ENCODE peak calls at places on chromosomes 7 and 10, in five cellular contexts. E is neural crest cell, P is tibial artery, B is CD14-positive monocyte, H is HFF-Myc. Z is an unnamed sample.

GRCh38 chr10:77289790-77290189 is 347.8 kb downstream of the KCNMA1 start:
- DNase-seq in E (no peak), P (no peak), B (no peak), H (no peak), Z (no peak)

GRCh38 chr7:1101580-1102431 is 13.9 kb downstream of the GPER1 start:
- DNase-seq in E (no peak), P (peak), B (no peak), H (no peak), Z (no peak)

GRCh38 chr7:138166681-138167080 is 90.4 kb downstream of the AKR1D1 start:
- DNase-seq in E (no peak), P (no peak), B (no peak), H (no peak), Z (no peak)

GRCh38 chr10:34156781-34157425 is 658.2 kb downstream of the PARD3 start:
- DNase-seq in E (no peak), P (no peak), B (no peak), H (peak), Z (no peak)

GRCh38 chr7:132656846-132657776 is 80.8 kb upstream of the PLXNA4 start:
- DNase-seq in E (no peak), P (no peak), B (no peak), H (no peak), Z (peak)

GRCh38 chr10:60555710-60556109 is 166.0 kb upstream of the ANK3 start:
- DNase-seq in E (no peak), P (no peak), B (no peak), H (no peak), Z (no peak)

GRCh38 chr7:157271315-157271990 is 65.4 kb upstream of the DNAJB6 start:
- DNase-seq in E (no peak), P (no peak), B (no peak), H (no peak), Z (no peak)

GRCh38 chr10:125820705-125821104 is 2.4 kb downstream of the UROS start:
- DNase-seq in E (no peak), P (no peak), B (no peak), H (no peak), Z (no peak)

GRCh38 chr7:143252002-143252401 is 11.2 kb upstream of the GSTK1 start:
- DNase-seq in E (no peak), P (no peak), B (no peak), H (no peak), Z (no peak)

GRCh38 chr10:4120454-4120853 is 335.4 kb upstream of the KLF6 start:
- DNase-seq in E (no peak), P (no peak), B (no peak), H (no peak), Z (no peak)

GRCh38 chr7:29228289-29229011 is 33.9 kb downstream of the CHN2 start:
- DNase-seq in E (no peak), P (no peak), B (no peak), H (no peak), Z (no peak)

GRCh38 chr10:34290412-34291082 is 524.5 kb downstream of the PARD3 start:
- DNase-seq in E (no peak), P (peak), B (no peak), H (no peak), Z (no peak)

GRCh38 chr10:44937201-44938005 is 22.2 kb upstream of the RASSF4 start:
- DNase-seq in E (no peak), P (no peak), B (no peak), H (no peak), Z (no peak)

GRCh38 chr7:80859272-80859970 is 59.4 kb downstream of the SEMA3C start:
- DNase-seq in E (no peak), P (peak), B (no peak), H (no peak), Z (no peak)

GRCh38 chr7:22582860-22583640 is 83.1 kb upstream of the STEAP1B start:
- DNase-seq in E (no peak), P (no peak), B (no peak), H (peak), Z (no peak)

GRCh38 chr7:130369110-130369711 is 11.1 kb upstream of the CPA1 start:
- DNase-seq in E (no peak), P (no peak), B (no peak), H (no peak), Z (no peak)

GRCh38 chr7:79403879-79404278 is 49.6 kb downstream of the MAGI2 start:
- DNase-seq in E (no peak), P (no peak), B (no peak), H (no peak), Z (no peak)

GRCh38 chr10:77348711-77349110 is 288.9 kb downstream of the KCNMA1 start:
- DNase-seq in E (no peak), P (no peak), B (no peak), H (no peak), Z (no peak)

GRCh38 chr7:51732951-51733350 is 416.3 kb upstream of the COBL start:
- DNase-seq in E (no peak), P (no peak), B (no peak), H (no peak), Z (no peak)

GRCh38 chr7:34133356-34133982 is 228.1 kb downstream of the BMPER start:
- DNase-seq in E (no peak), P (no peak), B (no peak), H (peak), Z (no peak)

GRCh38 chr10:88270871-88271713 is 312.0 kb downstream of the RNLS start:
- DNase-seq in E (no peak), P (no peak), B (peak), H (no peak), Z (no peak)

GRCh38 chr7:126578338-126578737 is 674.4 kb downstream of the GRM8 start:
- DNase-seq in E (no peak), P (no peak), B (no peak), H (no peak), Z (peak)

GRCh38 chr10:36725581-36726520 is 399.5 kb upstream of the ANKRD30A start:
- DNase-seq in E (no peak), P (no peak), B (no peak), H (peak), Z (peak)

GRCh38 chr10:6018422-6018821 is 41.1 kb upstream of the IL15RA start:
- DNase-seq in E (no peak), P (no peak), B (no peak), H (no peak), Z (no peak)

GRCh38 chr10:101557541-101557940 is 30.5 kb downstream of the POLL start:
- DNase-seq in E (no peak), P (no peak), B (no peak), H (no peak), Z (no peak)

GRCh38 chr7:150945171-150945852 is 32.8 kb downstream of the KCNH2 start:
- DNase-seq in E (no peak), P (peak), B (no peak), H (no peak), Z (peak)

GRCh38 chr7:6558837-6559236 is 7.6 kb upstream of the GRID2IP start:
- DNase-seq in E (no peak), P (no peak), B (no peak), H (no peak), Z (peak)

GRCh38 chr7:157032644-157033482 is 22.4 kb upstream of the MNX1 start:
- DNase-seq in E (no peak), P (no peak), B (no peak), H (no peak), Z (no peak)

GRCh38 chr7:100763556-100764140 is 30.3 kb downstream of the ZAN start:
- DNase-seq in E (no peak), P (no peak), B (no peak), H (no peak), Z (no peak)

GRCh38 chr10:129642427-129642826 is 175.4 kb downstream of the MGMT start:
- DNase-seq in E (no peak), P (no peak), B (no peak), H (no peak), Z (no peak)

GRCh38 chr10:125204400-125204799 is 44.0 kb upstream of the CTBP2 start:
- DNase-seq in E (no peak), P (no peak), B (no peak), H (no peak), Z (no peak)

GRCh38 chr7:134184767-134185166 is 57.6 kb downstream of the LRGUK start:
- DNase-seq in E (no peak), P (no peak), B (peak), H (no peak), Z (no peak)

GRCh38 chr7:143901360-143901709 is 641 bp downstream of the TCAF1 start:
- DNase-seq in E (peak), P (peak), B (no peak), H (no peak), Z (peak)

GRCh38 chr7:92781117-92781720 is 55.2 kb downstream of the CDK6 start:
- DNase-seq in E (no peak), P (no peak), B (no peak), H (no peak), Z (no peak)

DNA sequence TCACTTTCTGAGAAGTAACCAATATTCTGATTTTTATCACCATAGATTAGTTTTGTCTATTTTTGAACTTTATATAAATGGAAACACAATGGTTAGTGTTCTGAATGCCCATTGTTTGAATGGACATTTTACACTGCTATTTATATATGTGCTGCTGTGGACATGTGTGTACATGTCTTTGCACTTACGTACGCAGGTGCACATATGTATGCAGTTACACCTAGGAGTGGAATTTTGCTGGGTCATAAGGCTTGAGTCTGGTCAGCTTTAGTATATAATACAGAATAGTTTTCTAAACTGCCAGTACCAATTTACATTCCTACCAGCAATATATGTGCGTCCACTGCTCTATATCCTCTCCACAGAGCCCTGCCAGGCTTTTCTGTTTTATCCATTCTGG is 24.5 kb upstream of the ZEB1 start:
- DNase-seq in E (no peak), P (no peak), B (no peak), H (no peak), Z (no peak)
- TF ChIP-seq CTCF in E (no peak), P (no peak), B (no peak), H (no peak), Z (no peak)

GRCh38 chr10:80197972-80198591 is 7.3 kb downstream of the ANXA11 start:
- DNase-seq in E (no peak), P (no peak), B (no peak), H (no peak), Z (no peak)
- TF ChIP-seq CTCF in E (no peak), P (no peak), B (no peak), H (no peak), Z (no peak)

GRCh38 chr10:43137701-43137970 is 609 bp upstream of the CSGALNACT2 start:
- DNase-seq in E (peak), P (no peak), B (no peak), H (no peak), Z (peak)
- TF ChIP-seq CTCF in E (no peak), P (no peak), B (no peak), H (no peak), Z (no peak)

DNA sequence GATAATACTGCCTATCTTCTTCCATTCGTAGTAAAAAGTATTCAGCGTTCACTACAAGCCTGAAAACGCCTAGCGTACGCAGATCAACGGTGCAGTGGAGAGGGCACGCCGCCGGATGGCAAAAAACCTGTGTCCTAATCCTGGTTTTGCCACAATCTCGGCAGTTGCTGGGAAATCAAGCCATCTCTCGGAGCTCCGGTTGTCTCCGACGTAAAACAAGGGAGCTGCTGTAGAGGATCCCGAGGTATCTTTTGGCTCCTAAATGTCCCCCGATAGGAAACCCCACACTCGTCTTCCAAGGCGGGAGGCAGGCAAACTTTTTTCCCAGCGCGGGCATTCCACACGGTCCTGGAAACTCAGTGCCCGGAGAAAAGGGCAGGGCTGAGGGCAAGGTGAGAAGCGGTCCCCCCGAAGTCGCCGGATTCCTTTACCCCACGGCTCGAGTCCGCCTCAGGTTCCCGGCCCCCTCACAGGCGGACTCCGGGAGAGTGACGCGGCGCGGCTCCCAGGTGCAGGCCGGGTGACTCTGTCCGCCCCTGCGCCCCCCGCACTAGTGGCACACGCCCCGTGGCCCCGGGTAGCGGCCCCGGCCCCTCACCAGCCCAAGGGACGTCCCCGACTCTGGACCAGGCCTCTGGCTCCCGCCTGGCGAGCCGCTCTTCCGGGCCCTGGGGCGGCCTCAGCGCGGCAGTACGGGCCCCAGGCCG is 649 bp downstream of the IDE start:
- DNase-seq in E (peak), P (no peak), B (peak), H (no peak), Z (peak)
- TF ChIP-seq CTCF in E (peak), P (no peak), B (no peak), H (no peak), Z (no peak)

DNA sequence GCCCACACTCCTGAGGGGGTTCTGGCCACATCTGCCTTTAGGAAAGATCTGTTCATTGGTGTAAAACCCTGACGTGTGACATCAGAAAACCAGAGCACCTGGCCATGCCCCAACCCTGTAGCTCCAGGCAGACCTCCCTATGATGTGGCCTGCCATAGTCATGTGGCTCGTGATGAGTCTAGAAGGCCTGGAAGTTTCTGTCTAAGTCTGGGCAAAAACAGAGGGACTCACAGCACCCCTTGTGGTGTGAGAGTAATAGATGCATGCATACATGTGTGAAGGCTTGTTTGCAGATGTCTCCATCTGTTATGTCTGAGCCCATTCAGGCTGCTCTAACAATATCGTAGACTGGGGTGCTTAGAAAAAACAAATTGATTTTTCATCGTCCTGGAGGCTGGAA is 309.3 kb downstream of the PAXIP1 start:
- DNase-seq in E (no peak), P (no peak), B (no peak), H (no peak), Z (no peak)
- TF ChIP-seq CTCF in E (no peak), P (no peak), B (no peak), H (no peak), Z (no peak)

DNA sequence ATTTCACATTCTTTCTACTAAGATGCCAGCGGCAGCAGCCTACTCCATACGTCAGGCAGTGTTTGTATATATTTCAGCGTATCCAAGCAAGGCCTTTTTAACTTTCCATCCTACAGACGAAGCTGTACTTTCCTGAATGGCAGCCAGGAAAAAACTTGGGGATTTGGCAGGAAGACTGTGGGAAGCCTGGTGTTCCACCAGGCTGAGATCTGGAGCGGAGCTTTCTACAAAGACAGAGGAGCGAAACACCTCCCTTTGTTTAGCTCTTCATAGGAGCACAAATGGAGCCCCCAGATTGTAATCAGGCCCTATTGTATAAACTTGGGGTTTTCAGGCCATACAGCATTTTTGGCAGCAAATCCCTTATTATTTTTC is 143.8 kb downstream of the TES start:
- DNase-seq in E (no peak), P (peak), B (no peak), H (no peak), Z (no peak)
- TF ChIP-seq CTCF in E (no peak), P (peak), B (no peak), H (no peak), Z (no peak)

DNA sequence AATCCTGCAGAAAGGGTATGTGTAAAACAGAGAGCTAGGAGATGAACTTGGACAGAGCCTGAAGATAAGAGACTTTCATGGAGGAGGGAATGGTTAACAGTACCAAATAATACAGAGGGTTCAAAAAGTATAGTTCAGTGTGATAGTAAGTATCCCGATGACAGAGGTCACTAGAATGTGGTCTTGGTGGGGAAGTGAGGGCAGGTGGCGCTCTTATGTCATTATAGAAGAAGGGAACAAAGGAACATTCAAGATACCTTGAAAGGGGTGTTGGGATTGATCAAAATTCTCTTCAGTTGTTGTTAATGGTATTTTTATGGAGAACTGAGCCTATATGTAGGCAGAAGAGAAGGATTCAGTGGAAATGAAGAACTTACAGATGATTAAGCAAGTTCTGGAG is 312.5 kb downstream of the SUGCT start:
- DNase-seq in E (no peak), P (no peak), B (no peak), H (no peak), Z (no peak)
- TF ChIP-seq CTCF in E (no peak), P (no peak), B (no peak), H (no peak), Z (no peak)